ENCODE peak calls at places on chromosomes 7 and 10, in ten cellular contexts. C is stomach, O is HCT116, I is IMR-90, V is heart left ventricle, Z is Peyer's patch, S is A549, A is upper lobe of left lung, R is body of pancreas, K is lower leg skin. T is an unnamed sample.

GRCh38 chr7:117780832-117781231 is 92.4 kb downstream of the CTTNBP2 start:
- DNase-seq in C (no peak), O (no peak), I (peak; percentile 54), V (no peak), Z (no peak), S (no peak), A (no peak), R (no peak), K (no peak), T (no peak)

GRCh38 chr7:79412915-79413314 is 40.6 kb downstream of the MAGI2 start:
- DNase-seq in C (no peak), O (no peak), I (no peak), V (no peak), Z (no peak), S (no peak), A (no peak), R (no peak), K (no peak), T (no peak)

GRCh38 chr7:144416341-144416740 is 12.8 kb upstream of the NOBOX start:
- DNase-seq in C (no peak), O (no peak), I (no peak), V (no peak), Z (no peak), S (no peak), A (no peak), R (no peak), K (no peak), T (no peak)

GRCh38 chr10:61621538-61622150 is 41.1 kb upstream of the CABCOCO1 start:
- DNase-seq in C (no peak), O (no peak), I (no peak), V (no peak), Z (no peak), S (no peak), A (no peak), R (no peak), K (no peak), T (no peak)

GRCh38 chr10:30359373-30360206 is 10.5 kb upstream of the MTPAP start:
- DNase-seq in C (peak; percentile 66), O (peak; percentile 82), I (peak; percentile 43), V (peak; percentile 44), Z (peak; percentile 83), S (peak; percentile 79), A (peak; percentile 60), R (peak; percentile 84), K (no peak), T (no peak)

GRCh38 chr7:26549281-26549943 is 257.8 kb downstream of the SNX10 start:
- DNase-seq in C (peak; percentile 69), O (no peak), I (no peak), V (no peak), Z (no peak), S (no peak), A (peak; percentile 42), R (peak; percentile 52), K (no peak), T (no peak)

GRCh38 chr10:60382946-60383681 is 6.6 kb downstream of the ANK3 start:
- DNase-seq in C (no peak), O (no peak), I (peak; percentile 43), V (no peak), Z (no peak), S (peak; percentile 11), A (no peak), R (no peak), K (no peak), T (no peak)

GRCh38 chr7:803243-803635 is 29.0 kb upstream of the SUN1 start:
- DNase-seq in C (no peak), O (no peak), I (no peak), V (no peak), Z (no peak), S (peak; percentile 19), A (no peak), R (no peak), K (no peak), T (no peak)

GRCh38 chr7:147432068-147432467 is 1158.5 kb upstream of the C7orf33 start:
- DNase-seq in C (no peak), O (no peak), I (peak; percentile 48), V (no peak), Z (no peak), S (no peak), A (no peak), R (no peak), K (no peak), T (no peak)

GRCh38 chr10:69086131-69086530 is 1.8 kb upstream of the SRGN start:
- DNase-seq in C (no peak), O (no peak), I (no peak), V (peak; percentile 49), Z (no peak), S (no peak), A (no peak), R (no peak), K (no peak), T (no peak)

GRCh38 chr10:97612386-97612785 is 20.9 kb downstream of the MORN4 start:
- DNase-seq in C (no peak), O (peak; percentile 42), I (peak; percentile 55), V (no peak), Z (no peak), S (peak; percentile 70), A (no peak), R (no peak), K (no peak), T (no peak)

GRCh38 chr10:116073025-116073424 is 200.0 kb downstream of the GFRA1 start:
- DNase-seq in C (no peak), O (no peak), I (no peak), V (no peak), Z (no peak), S (no peak), A (no peak), R (no peak), K (no peak), T (no peak)

GRCh38 chr10:21134645-21135395 is 237.7 kb upstream of the NEBL start:
- DNase-seq in C (no peak), O (peak; percentile 38), I (no peak), V (no peak), Z (no peak), S (peak; percentile 81), A (no peak), R (no peak), K (no peak), T (no peak)

GRCh38 chr10:19332304-19332703 is 283.7 kb downstream of the MALRD1 start:
- DNase-seq in C (no peak), O (no peak), I (peak; percentile 10), V (no peak), Z (no peak), S (no peak), A (no peak), R (no peak), K (no peak), T (no peak)

GRCh38 chr10:127715782-127716378 is 21.1 kb upstream of the FOXI2 start:
- DNase-seq in C (no peak), O (peak; percentile 46), I (no peak), V (no peak), Z (no peak), S (peak; percentile 28), A (no peak), R (no peak), K (no peak), T (no peak)

GRCh38 chr7:293681-294439 is 3.9 kb downstream of the FOXL3 start:
- DNase-seq in C (no peak), O (no peak), I (no peak), V (peak; percentile 9), Z (peak; percentile 58), S (no peak), A (no peak), R (no peak), K (no peak), T (no peak)

GRCh38 chr10:117477961-117478670 is 64.4 kb upstream of the EMX2 start:
- DNase-seq in C (no peak), O (peak; percentile 83), I (peak; percentile 19), V (no peak), Z (no peak), S (peak; percentile 66), A (no peak), R (no peak), K (no peak), T (no peak)

GRCh38 chr10:119670717-119671116 is 19.5 kb downstream of the BAG3 start:
- DNase-seq in C (no peak), O (no peak), I (peak; percentile 65), V (peak; percentile 58), Z (no peak), S (no peak), A (no peak), R (no peak), K (no peak), T (no peak)

GRCh38 chr10:119671381-119671780 is 20.2 kb downstream of the BAG3 start:
- DNase-seq in C (no peak), O (no peak), I (no peak), V (no peak), Z (no peak), S (no peak), A (no peak), R (no peak), K (no peak), T (no peak)

GRCh38 chr10:119669331-119669730 is 18.2 kb downstream of the BAG3 start:
- DNase-seq in C (no peak), O (no peak), I (no peak), V (no peak), Z (no peak), S (no peak), A (no peak), R (no peak), K (no peak), T (no peak)

GRCh38 chr10:119668461-119668860 is 17.3 kb downstream of the BAG3 start:
- DNase-seq in C (no peak), O (no peak), I (no peak), V (no peak), Z (no peak), S (no peak), A (no peak), R (no peak), K (no peak), T (no peak)

GRCh38 chr10:119669975-119670640 is 18.9 kb downstream of the BAG3 start:
- DNase-seq in C (no peak), O (no peak), I (no peak), V (no peak), Z (no peak), S (no peak), A (peak; percentile 80), R (peak; percentile 57), K (no peak), T (no peak)
- TF ChIP-seq POLR2A in C (no peak), O (no peak), I (no peak), V (no peak), Z (no peak), S (no peak), A (no peak), R (no peak), K (no peak), T (no peak)

GRCh38 chr10:11411926-11412545 is 199.4 kb downstream of the USP6NL start:
- DNase-seq in C (no peak), O (no peak), I (no peak), V (no peak), Z (no peak), S (no peak), A (no peak), R (no peak), K (no peak), T (no peak)
- TF ChIP-seq CTCF in C (no peak), O (peak; percentile 39), I (no peak), V (no peak), Z (no peak), S (no peak), A (no peak), R (no peak), K (no peak), T (no peak)

GRCh38 chr7:47875406-47875805 is 72.9 kb downstream of the PKD1L1 start:
- DNase-seq in C (no peak), O (no peak), I (no peak), V (no peak), Z (no peak), S (no peak), A (no peak), R (no peak), K (no peak), T (no peak)
- H3K4me3 ChIP-seq in C (no peak overlapping the region), O (no peak overlapping the region), I (no peak overlapping the region), V (no peak overlapping the region), Z (no peak overlapping the region), S (no peak overlapping the region), A (no peak overlapping the region), R (no peak overlapping the region), K (no peak overlapping the region), T (no peak overlapping the region)

GRCh38 chr10:111289467-111289866 is 212.6 kb downstream of the ADRA2A start:
- DNase-seq in C (no peak), O (no peak), I (no peak), V (no peak), Z (no peak), S (no peak), A (no peak), R (no peak), K (no peak), T (no peak)
- TF ChIP-seq POLR2A in C (no peak), O (no peak), I (no peak), V (no peak), Z (no peak), S (no peak), A (no peak), R (no peak), K (no peak), T (no peak)

T was measured in right lobe of liver.